ENCODE peak calls at places on chromosomes 6 and 20, in six cellular contexts. One of them, this sample, is unnamed.

GRCh38 chr6:14277405-14277930 is 159.9 kb downstream of the CD83 start:
- DNase-seq in upper lobe of right lung: no peak
- DNase-seq in trophoblast cell: no peak
- DNase-seq in H9: peak; percentile 52
- DNase-seq in mesenchymal stem cell: no peak
- DNase-seq in neural progenitor cell: no peak
- DNase-seq in this sample: no peak

GRCh38 chr6:54419885-54420284 is 111.6 kb downstream of the TINAG start:
- DNase-seq in upper lobe of right lung: no peak
- DNase-seq in trophoblast cell: peak; percentile 63
- DNase-seq in H9: no peak
- DNase-seq in mesenchymal stem cell: peak; percentile 81
- DNase-seq in neural progenitor cell: no peak
- DNase-seq in this sample: peak; percentile 84

GRCh38 chr6:83247471-83247870 is 54.3 kb downstream of the RWDD2A start:
- DNase-seq in upper lobe of right lung: no peak
- DNase-seq in trophoblast cell: no peak
- DNase-seq in H9: no peak
- DNase-seq in mesenchymal stem cell: no peak
- DNase-seq in neural progenitor cell: no peak
- DNase-seq in this sample: no peak

GRCh38 chr6:69827491-69827890 is 30.7 kb upstream of the LMBRD1 start:
- DNase-seq in upper lobe of right lung: no peak
- DNase-seq in trophoblast cell: no peak
- DNase-seq in H9: no peak
- DNase-seq in mesenchymal stem cell: peak; percentile 69
- DNase-seq in neural progenitor cell: no peak
- DNase-seq in this sample: peak; percentile 12

GRCh38 chr6:161443868-161444267 is 170.0 kb upstream of the AGPAT4 start:
- DNase-seq in upper lobe of right lung: no peak
- DNase-seq in trophoblast cell: no peak
- DNase-seq in H9: peak; percentile 83
- DNase-seq in mesenchymal stem cell: no peak
- DNase-seq in neural progenitor cell: peak; percentile 62
- DNase-seq in this sample: peak; percentile 21

GRCh38 chr6:83853178-83853967 is at the start of gene RIPPLY2:
- DNase-seq in upper lobe of right lung: no peak
- DNase-seq in trophoblast cell: no peak
- DNase-seq in H9: peak; percentile 65
- DNase-seq in mesenchymal stem cell: peak; percentile 44
- DNase-seq in neural progenitor cell: peak; percentile 72
- DNase-seq in this sample: peak; percentile 74

GRCh38 chr6:82017316-82017715 is 230.2 kb downstream of the IBTK start:
- DNase-seq in upper lobe of right lung: no peak
- DNase-seq in trophoblast cell: peak; percentile 80
- DNase-seq in H9: peak; percentile 45
- DNase-seq in mesenchymal stem cell: peak; percentile 96
- DNase-seq in neural progenitor cell: peak; percentile 39
- DNase-seq in this sample: peak; percentile 62

GRCh38 chr20:19658137-19658536 is 99.9 kb upstream of the RIN2 start:
- DNase-seq in upper lobe of right lung: peak; percentile 64
- DNase-seq in trophoblast cell: no peak
- DNase-seq in H9: no peak
- DNase-seq in mesenchymal stem cell: no peak
- DNase-seq in neural progenitor cell: no peak
- DNase-seq in this sample: no peak

GRCh38 chr6:82741325-82741995 is 324.2 kb downstream of the UBE3D start:
- DNase-seq in upper lobe of right lung: no peak
- DNase-seq in trophoblast cell: no peak
- DNase-seq in H9: no peak
- DNase-seq in mesenchymal stem cell: peak; percentile 2
- DNase-seq in neural progenitor cell: no peak
- DNase-seq in this sample: no peak

DNA sequence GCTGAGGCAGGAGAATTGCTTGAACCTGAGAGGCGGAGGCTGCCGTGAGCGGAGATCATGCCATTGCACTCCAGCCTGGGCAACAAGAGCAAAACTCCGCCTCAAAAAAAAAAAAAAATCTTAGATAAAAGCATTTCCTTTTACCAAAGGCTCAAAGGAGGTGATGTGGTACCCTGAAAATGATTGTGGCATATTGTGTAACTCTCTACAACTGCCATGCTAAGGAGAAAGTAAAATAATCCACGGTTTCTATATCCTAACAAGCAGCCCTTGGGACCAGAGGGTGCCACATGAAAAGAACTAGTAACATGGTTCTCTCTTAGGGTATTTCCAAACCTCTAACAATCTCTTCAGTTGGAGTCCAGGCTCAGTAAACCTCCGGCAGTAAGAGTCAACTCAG is 38.8 kb upstream of the SLA2 start:
- DNase-seq in upper lobe of right lung: no peak
- DNase-seq in trophoblast cell: no peak
- DNase-seq in H9: no peak
- DNase-seq in mesenchymal stem cell: no peak
- DNase-seq in neural progenitor cell: no peak
- DNase-seq in this sample: no peak
- H3K4me1 ChIP-seq in upper lobe of right lung: no peaks in the 10 kb centered on the region
- H3K4me1 ChIP-seq in trophoblast cell: no peaks in the 10 kb centered on the region
- H3K4me1 ChIP-seq in H9: no peaks in the 10 kb centered on the region
- H3K4me1 ChIP-seq in mesenchymal stem cell: no peaks in the 10 kb centered on the region
- H3K4me1 ChIP-seq in neural progenitor cell: no peaks in the 10 kb centered on the region
- H3K4me1 ChIP-seq in this sample: no peaks in the 10 kb centered on the region

GRCh38 chr6:10557886-10558285 is 36.7 kb downstream of the GCNT2 start:
- DNase-seq in upper lobe of right lung: no peak
- DNase-seq in trophoblast cell: no peak
- DNase-seq in H9: no peak
- DNase-seq in mesenchymal stem cell: no peak
- DNase-seq in neural progenitor cell: no peak
- DNase-seq in this sample: no peak
- H3K4me1 ChIP-seq in upper lobe of right lung: no peaks in the 10 kb centered on the region
- H3K4me1 ChIP-seq in trophoblast cell: peaks cover 22% of the 10 kb centered on the region
- H3K4me1 ChIP-seq in H9: peaks cover 5% of the 10 kb centered on the region
- H3K4me1 ChIP-seq in mesenchymal stem cell: peaks cover 9% of the 10 kb centered on the region
- H3K4me1 ChIP-seq in neural progenitor cell: peaks cover 58% of the 10 kb centered on the region
- H3K4me1 ChIP-seq in this sample: no peaks in the 10 kb centered on the region

DNA sequence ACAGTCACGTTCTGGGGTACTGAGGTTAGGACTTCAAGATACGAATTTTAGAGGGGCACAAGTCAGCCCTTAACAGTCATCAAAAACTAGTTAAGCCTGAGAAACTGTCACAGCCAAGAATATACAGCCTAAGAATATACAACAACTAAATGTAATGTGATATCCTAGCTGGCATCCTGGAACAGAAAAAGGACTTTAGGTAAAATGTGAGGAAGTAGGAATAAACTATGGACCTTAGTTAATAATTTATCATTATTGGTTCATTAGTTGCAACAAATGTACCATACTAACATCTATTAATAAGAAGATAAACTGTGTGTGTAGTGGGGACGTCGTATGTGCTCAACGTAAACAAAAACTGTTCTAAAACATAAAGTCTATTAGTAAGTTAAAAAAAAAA is 1.1 kb downstream of the PNISR start:
- DNase-seq in upper lobe of right lung: no peak
- DNase-seq in trophoblast cell: no peak
- DNase-seq in H9: no peak
- DNase-seq in mesenchymal stem cell: no peak
- DNase-seq in neural progenitor cell: no peak
- DNase-seq in this sample: no peak
- H3K4me1 ChIP-seq in upper lobe of right lung: peaks cover 58% of the 10 kb centered on the region
- H3K4me1 ChIP-seq in trophoblast cell: peaks cover 2% of the 10 kb centered on the region
- H3K4me1 ChIP-seq in H9: no peaks in the 10 kb centered on the region
- H3K4me1 ChIP-seq in mesenchymal stem cell: peaks cover 12% of the 10 kb centered on the region
- H3K4me1 ChIP-seq in neural progenitor cell: peaks cover 21% of the 10 kb centered on the region
- H3K4me1 ChIP-seq in this sample: peaks cover 50% of the 10 kb centered on the region

GRCh38 chr6:170280689-170281045 is 10.2 kb downstream of the DLL1 start:
- DNase-seq in upper lobe of right lung: no peak
- DNase-seq in trophoblast cell: no peak
- DNase-seq in H9: no peak
- DNase-seq in mesenchymal stem cell: no peak
- DNase-seq in neural progenitor cell: no peak
- DNase-seq in this sample: no peak

GRCh38 chr6:170279977-170280688 is 10.7 kb downstream of the DLL1 start:
- DNase-seq in upper lobe of right lung: peak; percentile 93
- DNase-seq in trophoblast cell: peak; percentile 54
- DNase-seq in H9: no peak
- DNase-seq in mesenchymal stem cell: no peak
- DNase-seq in neural progenitor cell: no peak
- DNase-seq in this sample: peak; percentile 60

GRCh38 chr6:170277893-170278742 is 12.8 kb downstream of the DLL1 start:
- DNase-seq in upper lobe of right lung: peak; percentile 25
- DNase-seq in trophoblast cell: no peak
- DNase-seq in H9: no peak
- DNase-seq in mesenchymal stem cell: no peak
- DNase-seq in neural progenitor cell: no peak
- DNase-seq in this sample: no peak

GRCh38 chr6:170279426-170279825 is 11.5 kb downstream of the DLL1 start:
- DNase-seq in upper lobe of right lung: no peak
- DNase-seq in trophoblast cell: no peak
- DNase-seq in H9: no peak
- DNase-seq in mesenchymal stem cell: no peak
- DNase-seq in neural progenitor cell: no peak
- DNase-seq in this sample: no peak

GRCh38 chr6:170278743-170279094 is 12.2 kb downstream of the DLL1 start:
- DNase-seq in upper lobe of right lung: no peak
- DNase-seq in trophoblast cell: no peak
- DNase-seq in H9: no peak
- DNase-seq in mesenchymal stem cell: no peak
- DNase-seq in neural progenitor cell: no peak
- DNase-seq in this sample: no peak
- H3K4me1 ChIP-seq in upper lobe of right lung: peaks cover 37% of the 10 kb centered on the region
- H3K4me1 ChIP-seq in trophoblast cell: peaks cover 2% of the 10 kb centered on the region
- H3K4me1 ChIP-seq in H9: peaks cover 3% of the 10 kb centered on the region
- H3K4me1 ChIP-seq in mesenchymal stem cell: peaks cover 2% of the 10 kb centered on the region
- H3K4me1 ChIP-seq in neural progenitor cell: no peaks in the 10 kb centered on the region
- H3K4me1 ChIP-seq in this sample: peaks cover 10% of the 10 kb centered on the region

GRCh38 chr6:16278750-16279149 is 40.4 kb downstream of the GMPR start:
- DNase-seq in upper lobe of right lung: no peak
- DNase-seq in trophoblast cell: no peak
- DNase-seq in H9: no peak
- DNase-seq in mesenchymal stem cell: no peak
- DNase-seq in neural progenitor cell: no peak
- DNase-seq in this sample: no peak
- H3K4me1 ChIP-seq in upper lobe of right lung: no peaks in the 10 kb centered on the region
- H3K4me1 ChIP-seq in trophoblast cell: peaks cover 24% of the 10 kb centered on the region
- H3K4me1 ChIP-seq in H9: no peaks in the 10 kb centered on the region
- H3K4me1 ChIP-seq in mesenchymal stem cell: peaks cover 16% of the 10 kb centered on the region
- H3K4me1 ChIP-seq in neural progenitor cell: peaks cover 6% of the 10 kb centered on the region
- H3K4me1 ChIP-seq in this sample: peaks cover 8% of the 10 kb centered on the region

DNA sequence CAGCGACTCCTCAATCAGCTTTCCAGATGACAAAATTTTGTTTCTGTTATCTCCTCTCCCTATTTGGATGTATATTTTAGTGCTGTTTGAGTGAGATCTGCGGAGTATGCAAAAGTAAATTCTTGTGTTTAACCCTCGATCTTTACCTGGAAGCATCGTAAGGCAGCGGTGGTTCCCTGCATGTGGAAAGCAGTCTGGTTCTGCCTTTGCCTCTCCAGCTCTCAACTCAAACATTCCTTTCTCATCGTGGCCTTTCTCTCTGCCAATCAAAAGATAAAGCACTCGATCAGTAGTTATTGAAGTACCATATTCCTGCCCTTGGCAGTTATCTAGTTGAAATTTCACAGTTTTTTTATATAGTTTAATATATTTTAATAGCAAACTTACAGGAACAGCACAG is 44.0 kb upstream of the BTN3A2 start:
- DNase-seq in upper lobe of right lung: no peak
- DNase-seq in trophoblast cell: no peak
- DNase-seq in H9: no peak
- DNase-seq in mesenchymal stem cell: no peak
- DNase-seq in neural progenitor cell: no peak
- DNase-seq in this sample: no peak
- H3K4me1 ChIP-seq in upper lobe of right lung: peaks cover 6% of the 10 kb centered on the region
- H3K4me1 ChIP-seq in trophoblast cell: peaks cover 5% of the 10 kb centered on the region
- H3K4me1 ChIP-seq in H9: no peaks in the 10 kb centered on the region
- H3K4me1 ChIP-seq in mesenchymal stem cell: peaks cover 1% of the 10 kb centered on the region
- H3K4me1 ChIP-seq in neural progenitor cell: peaks cover 8% of the 10 kb centered on the region
- H3K4me1 ChIP-seq in this sample: no peaks in the 10 kb centered on the region

GRCh38 chr20:47357296-47358051 is 975 bp upstream of the ZMYND8 start:
- DNase-seq in upper lobe of right lung: peak; percentile 95
- DNase-seq in trophoblast cell: peak; percentile 97
- DNase-seq in H9: peak; percentile 92
- DNase-seq in mesenchymal stem cell: peak; percentile 99
- DNase-seq in neural progenitor cell: peak; percentile 80
- DNase-seq in this sample: peak; percentile 62
- H3K4me1 ChIP-seq in upper lobe of right lung: peaks cover 99% of the 10 kb centered on the region
- H3K4me1 ChIP-seq in trophoblast cell: peaks cover 66% of the 10 kb centered on the region
- H3K4me1 ChIP-seq in H9: peaks cover 47% of the 10 kb centered on the region
- H3K4me1 ChIP-seq in mesenchymal stem cell: peaks cover 45% of the 10 kb centered on the region
- H3K4me1 ChIP-seq in neural progenitor cell: peaks cover 96% of the 10 kb centered on the region
- H3K4me1 ChIP-seq in this sample: peaks cover 75% of the 10 kb centered on the region

GRCh38 chr20:39825524-39825923 is 863.4 kb downstream of the DHX35 start:
- DNase-seq in upper lobe of right lung: no peak
- DNase-seq in trophoblast cell: no peak
- DNase-seq in H9: no peak
- DNase-seq in mesenchymal stem cell: no peak
- DNase-seq in neural progenitor cell: no peak
- DNase-seq in this sample: no peak

GRCh38 chr20:39829255-39829654 is 859.8 kb downstream of the MAFB start:
- DNase-seq in upper lobe of right lung: no peak
- DNase-seq in trophoblast cell: no peak
- DNase-seq in H9: peak; percentile 58
- DNase-seq in mesenchymal stem cell: no peak
- DNase-seq in neural progenitor cell: peak; percentile 60
- DNase-seq in this sample: peak; percentile 62

GRCh38 chr20:39830903-39831302 is 858.1 kb downstream of the MAFB start:
- DNase-seq in upper lobe of right lung: no peak
- DNase-seq in trophoblast cell: no peak
- DNase-seq in H9: no peak
- DNase-seq in mesenchymal stem cell: no peak
- DNase-seq in neural progenitor cell: no peak
- DNase-seq in this sample: no peak

GRCh38 chr20:39825950-39826349 is 863.1 kb downstream of the MAFB start:
- DNase-seq in upper lobe of right lung: no peak
- DNase-seq in trophoblast cell: no peak
- DNase-seq in H9: no peak
- DNase-seq in mesenchymal stem cell: peak; percentile 42
- DNase-seq in neural progenitor cell: no peak
- DNase-seq in this sample: no peak

GRCh38 chr20:39829713-39830112 is 859.3 kb downstream of the MAFB start:
- DNase-seq in upper lobe of right lung: no peak
- DNase-seq in trophoblast cell: no peak
- DNase-seq in H9: no peak
- DNase-seq in mesenchymal stem cell: peak; percentile 3
- DNase-seq in neural progenitor cell: no peak
- DNase-seq in this sample: peak; percentile 37
- H3K4me1 ChIP-seq in upper lobe of right lung: no peaks in the 10 kb centered on the region
- H3K4me1 ChIP-seq in trophoblast cell: no peaks in the 10 kb centered on the region
- H3K4me1 ChIP-seq in H9: peaks cover 3% of the 10 kb centered on the region
- H3K4me1 ChIP-seq in mesenchymal stem cell: no peaks in the 10 kb centered on the region
- H3K4me1 ChIP-seq in neural progenitor cell: no peaks in the 10 kb centered on the region
- H3K4me1 ChIP-seq in this sample: peaks cover 16% of the 10 kb centered on the region

GRCh38 chr6:53244958-53245357 is 96.3 kb upstream of the GCM1 start:
- DNase-seq in upper lobe of right lung: no peak
- DNase-seq in trophoblast cell: no peak
- DNase-seq in H9: no peak
- DNase-seq in mesenchymal stem cell: no peak
- DNase-seq in neural progenitor cell: no peak
- DNase-seq in this sample: no peak
- H3K4me1 ChIP-seq in upper lobe of right lung: peaks cover 6% of the 10 kb centered on the region
- H3K4me1 ChIP-seq in trophoblast cell: no peaks in the 10 kb centered on the region
- H3K4me1 ChIP-seq in H9: no peaks in the 10 kb centered on the region
- H3K4me1 ChIP-seq in mesenchymal stem cell: peaks cover 2% of the 10 kb centered on the region
- H3K4me1 ChIP-seq in neural progenitor cell: no peaks in the 10 kb centered on the region
- H3K4me1 ChIP-seq in this sample: no peaks in the 10 kb centered on the region